ENCODE peak calls at places on chromosomes 7 and 10, in eight cellular contexts. U is astrocyte of the spinal cord, V is Calu3, Y is CD14-positive monocyte, B is heart left ventricle, O is A673, T is pancreas, W is AG10803. D is an unnamed sample.

GRCh38 chr10:122019414-122019975 is 30.5 kb downstream of the TACC2 start:
- DNase-seq in U (no peak), V (peak; percentile 32), Y (no peak), B (no peak), O (no peak), T (peak; percentile 79), W (no peak), D (no peak)

GRCh38 chr7:39431242-39431641 is 135.0 kb upstream of the YAE1 start:
- DNase-seq in U (no peak), V (no peak), Y (no peak), B (no peak), O (no peak), T (no peak), W (no peak), D (no peak)

GRCh38 chr10:14084875-14085274 is 245.8 kb downstream of the FRMD4A start:
- DNase-seq in U (peak; percentile 57), V (no peak), Y (no peak), B (no peak), O (no peak), T (no peak), W (no peak), D (peak; percentile 75)

GRCh38 chr10:123463176-123463575 is 203.0 kb upstream of the GPR26 start:
- DNase-seq in U (no peak), V (no peak), Y (no peak), B (no peak), O (no peak), T (no peak), W (no peak), D (no peak)

GRCh38 chr10:69679736-69680135 is 49.7 kb downstream of the FAM241B start:
- DNase-seq in U (no peak), V (no peak), Y (no peak), B (no peak), O (no peak), T (no peak), W (no peak), D (no peak)

GRCh38 chr10:110212119-110213006 is 5.0 kb downstream of the MXI1 start:
- DNase-seq in U (no peak), V (no peak), Y (peak; percentile 75), B (peak; percentile 57), O (no peak), T (no peak), W (no peak), D (no peak)

GRCh38 chr10:24254180-24254579 is 45.2 kb downstream of the KIAA1217 start:
- DNase-seq in U (peak; percentile 60), V (no peak), Y (no peak), B (no peak), O (no peak), T (no peak), W (peak; percentile 29), D (peak; percentile 19)

GRCh38 chr7:96174812-96175211 is 147.1 kb downstream of the SLC25A13 start:
- DNase-seq in U (no peak), V (no peak), Y (no peak), B (no peak), O (no peak), T (no peak), W (no peak), D (no peak)

GRCh38 chr10:103231047-103231551 is 14.6 kb upstream of the RPEL1 start:
- DNase-seq in U (peak; percentile 94), V (peak; percentile 41), Y (no peak), B (no peak), O (peak; percentile 55), T (no peak), W (peak; percentile 97), D (peak; percentile 96)

GRCh38 chr7:155830961-155831806 is 18.9 kb upstream of the SHH start:
- DNase-seq in U (no peak), V (no peak), Y (no peak), B (no peak), O (no peak), T (peak; percentile 39), W (no peak), D (no peak)

GRCh38 chr7:20267482-20267881 is 50.3 kb upstream of the MACC1 start:
- DNase-seq in U (no peak), V (peak; percentile 38), Y (no peak), B (no peak), O (no peak), T (no peak), W (no peak), D (peak; percentile 16)

GRCh38 chr10:13219685-13220670 is 14.2 kb downstream of the UCMA start:
- DNase-seq in U (peak; percentile 14), V (peak; percentile 63), Y (no peak), B (no peak), O (no peak), T (no peak), W (peak; percentile 5), D (peak; percentile 39)

GRCh38 chr10:1159131-1160061 is 103.2 kb downstream of the WDR37 start:
- DNase-seq in U (peak; percentile 5), V (no peak), Y (no peak), B (no peak), O (no peak), T (peak; percentile 35), W (no peak), D (peak; percentile 67)

GRCh38 chr7:36100293-36100692 is 52.8 kb upstream of the EEPD1 start:
- DNase-seq in U (peak; percentile 20), V (no peak), Y (no peak), B (no peak), O (no peak), T (no peak), W (peak; percentile 62), D (no peak)

GRCh38 chr7:40810274-40810673 is 675.5 kb downstream of the SUGCT start:
- DNase-seq in U (no peak), V (no peak), Y (no peak), B (no peak), O (no peak), T (no peak), W (peak; percentile 82), D (no peak)

GRCh38 chr7:70458195-70458695 is 673.7 kb upstream of the GALNT17 start:
- DNase-seq in U (peak; percentile 19), V (no peak), Y (no peak), B (no peak), O (peak; percentile 7), T (no peak), W (no peak), D (peak; percentile 7)

GRCh38 chr10:389836-390448 is 254.7 kb downstream of the ZMYND11 start:
- DNase-seq in U (no peak), V (no peak), Y (no peak), B (no peak), O (no peak), T (no peak), W (no peak), D (no peak)

GRCh38 chr10:94194256-94194655 is 168.5 kb downstream of the NOC3L start:
- DNase-seq in U (peak; percentile 59), V (no peak), Y (no peak), B (no peak), O (peak; percentile 22), T (no peak), W (peak; percentile 81), D (peak; percentile 56)
- TF ChIP-seq CTCF in U (no peak), V (no peak), Y (no peak), B (no peak), O (no peak), T (no peak), W (peak; percentile 36), D (peak; percentile 35)

DNA sequence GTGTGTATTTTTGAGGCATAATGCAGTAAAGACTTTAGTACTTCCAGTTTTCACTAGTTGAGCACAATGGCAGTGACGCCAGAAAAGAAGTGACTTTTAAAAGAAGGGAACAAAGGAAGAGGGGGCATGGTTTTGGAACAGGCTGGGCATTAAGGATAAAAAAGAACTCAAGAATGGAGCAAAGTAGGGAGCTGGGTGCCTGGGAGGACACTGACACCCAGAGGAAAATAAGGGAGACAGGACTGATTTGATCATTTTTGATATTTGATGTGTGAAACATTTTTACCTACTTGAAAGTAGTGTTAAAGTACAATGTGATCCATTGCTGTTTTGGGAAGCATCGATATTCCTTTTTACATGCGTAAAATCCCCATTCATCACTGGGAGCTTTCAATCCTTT is 85.4 kb downstream of the ADAM12 start:
- DNase-seq in U (no peak), V (no peak), Y (no peak), B (no peak), O (peak; percentile 2), T (no peak), W (no peak), D (peak; percentile 36)
- TF ChIP-seq CTCF in U (no peak), V (no peak), Y (no peak), B (peak; percentile 41), O (peak; percentile 18), T (no peak), W (peak; percentile 37), D (peak; percentile 55)

GRCh38 chr7:139721417-139721816 is 56.4 kb downstream of the HIPK2 start:
- DNase-seq in U (no peak), V (no peak), Y (no peak), B (no peak), O (no peak), T (no peak), W (no peak), D (no peak)

GRCh38 chr7:139722604-139723003 is 55.2 kb downstream of the HIPK2 start:
- DNase-seq in U (no peak), V (no peak), Y (no peak), B (no peak), O (no peak), T (no peak), W (no peak), D (no peak)

GRCh38 chr7:139720186-139720585 is 57.6 kb downstream of the HIPK2 start:
- DNase-seq in U (no peak), V (no peak), Y (no peak), B (no peak), O (no peak), T (no peak), W (no peak), D (no peak)

GRCh38 chr7:139720705-139721231 is 57.0 kb downstream of the HIPK2 start:
- DNase-seq in U (peak; percentile 56), V (no peak), Y (no peak), B (no peak), O (peak; percentile 12), T (no peak), W (peak; percentile 59), D (peak; percentile 68)

GRCh38 chr7:139721844-139722243 is 56.0 kb downstream of the HIPK2 start:
- DNase-seq in U (no peak), V (no peak), Y (no peak), B (no peak), O (no peak), T (no peak), W (no peak), D (no peak)
- TF ChIP-seq CTCF in U (no peak), V (no peak), Y (no peak), B (no peak), O (no peak), T (no peak), W (no peak), D (no peak)

DNA sequence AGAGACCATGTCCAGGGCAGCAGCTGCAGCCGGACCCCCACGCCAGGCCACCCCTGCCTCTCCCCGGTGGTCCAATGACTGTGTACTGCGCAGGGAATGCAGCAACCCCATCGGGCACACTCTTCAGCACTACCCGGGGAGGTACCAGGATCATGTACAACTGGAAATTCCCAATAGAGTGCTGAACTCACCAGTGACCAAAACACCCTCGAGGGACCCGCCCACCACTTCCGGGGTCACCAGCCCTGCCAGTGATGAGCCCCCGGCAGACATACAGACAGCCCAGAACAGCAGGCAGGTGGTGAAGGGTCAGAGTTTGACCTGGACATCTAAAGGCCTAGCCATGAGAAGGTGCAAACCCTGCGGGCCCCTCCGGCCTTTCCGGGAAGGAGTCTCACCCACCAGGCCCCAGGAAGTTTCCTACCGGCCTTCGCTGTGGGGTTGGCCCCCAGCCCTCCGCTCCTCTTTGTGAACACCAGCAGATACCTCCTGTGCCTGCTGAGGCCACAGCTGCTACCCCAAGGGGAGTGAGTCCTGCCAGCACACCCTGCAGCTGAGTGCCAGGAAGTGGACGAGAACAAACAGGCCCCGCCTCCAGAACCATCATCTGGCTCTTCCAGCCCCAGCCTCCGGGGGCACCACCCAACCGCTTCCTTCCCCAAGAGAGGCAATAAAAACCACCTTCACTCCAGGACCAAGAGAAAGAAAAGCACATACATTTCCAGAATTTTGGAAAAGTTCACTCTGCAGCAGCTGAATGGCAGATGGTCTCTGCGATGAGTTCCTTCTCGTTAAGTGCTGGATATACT is 5.0 kb upstream of the ANKRD61 start:
- DNase-seq in U (peak; percentile 29), V (peak; percentile 72), Y (peak; percentile 74), B (peak; percentile 84), O (peak; percentile 60), T (no peak), W (peak; percentile 26), D (peak; percentile 65)
- TF ChIP-seq CTCF in U (peak; percentile 24), V (no peak), Y (peak; percentile 41), B (peak; percentile 38), O (peak; percentile 48), T (no peak), W (peak; percentile 29), D (peak; percentile 63)

D was measured in choroid plexus epithelial cell.